ENCODE peak calls at places on chromosomes 4 and X, in six cellular contexts. B is NB4, J is GM13977, T is endodermal cell, K is IMR-90, X is OCI-LY7. Z is an unnamed sample.
A peak's percentile ranks its signal among the peaks of the same experiment; 100 is the strongest.

GRCh38 chrX:130799393-130799792 is 103.6 kb downstream of the ENOX2 start:
- DNase-seq in B (no peak), J (no peak), T (no peak), K (peak; percentile 32), X (no peak), Z (peak; percentile 1)

GRCh38 chrX:105658136-105658535 is 164.2 kb upstream of the NRK start:
- DNase-seq in B (no peak), J (no peak), T (no peak), K (no peak), X (no peak), Z (peak; percentile 13)

GRCh38 chr4:118683513-118683912 is 1.7 kb upstream of the METTL14 start:
- DNase-seq in B (peak; percentile 46), J (no peak), T (peak; percentile 61), K (no peak), X (peak; percentile 44), Z (no peak)

GRCh38 chrX:16113978-16114554 is 9.3 kb upstream of the GRPR start:
- DNase-seq in B (peak; percentile 46), J (no peak), T (no peak), K (no peak), X (peak; percentile 42), Z (no peak)

GRCh38 chrX:47815901-47816845 is 20.5 kb upstream of the ZNF81 start:
- DNase-seq in B (no peak), J (no peak), T (peak; percentile 77), K (no peak), X (no peak), Z (no peak)

GRCh38 chrX:11100281-11101035 is 10.7 kb upstream of the HCCS start:
- DNase-seq in B (peak; percentile 6), J (no peak), T (peak; percentile 62), K (peak; percentile 80), X (no peak), Z (peak; percentile 49)

GRCh38 chr4:123127865-123128264 is 205.5 kb upstream of the NUDT6 start:
- DNase-seq in B (no peak), J (no peak), T (no peak), K (no peak), X (no peak), Z (no peak)

GRCh38 chr4:144645621-144646522 is at the start of gene HHIP:
- DNase-seq in B (no peak), J (peak; percentile 55), T (peak; percentile 83), K (peak; percentile 65), X (no peak), Z (no peak)

GRCh38 chr4:165175879-165176278 is 31.5 kb upstream of the KLHL2 start:
- DNase-seq in B (no peak), J (no peak), T (no peak), K (no peak), X (no peak), Z (no peak)

GRCh38 chr4:87058272-87059073 is 123.7 kb downstream of the AFF1 start:
- DNase-seq in B (no peak), J (peak; percentile 32), T (peak; percentile 86), K (no peak), X (no peak), Z (no peak)

GRCh38 chr4:81555489-81555888 is 83.8 kb upstream of the RASGEF1B start:
- DNase-seq in B (no peak), J (no peak), T (no peak), K (no peak), X (no peak), Z (no peak)

DNA sequence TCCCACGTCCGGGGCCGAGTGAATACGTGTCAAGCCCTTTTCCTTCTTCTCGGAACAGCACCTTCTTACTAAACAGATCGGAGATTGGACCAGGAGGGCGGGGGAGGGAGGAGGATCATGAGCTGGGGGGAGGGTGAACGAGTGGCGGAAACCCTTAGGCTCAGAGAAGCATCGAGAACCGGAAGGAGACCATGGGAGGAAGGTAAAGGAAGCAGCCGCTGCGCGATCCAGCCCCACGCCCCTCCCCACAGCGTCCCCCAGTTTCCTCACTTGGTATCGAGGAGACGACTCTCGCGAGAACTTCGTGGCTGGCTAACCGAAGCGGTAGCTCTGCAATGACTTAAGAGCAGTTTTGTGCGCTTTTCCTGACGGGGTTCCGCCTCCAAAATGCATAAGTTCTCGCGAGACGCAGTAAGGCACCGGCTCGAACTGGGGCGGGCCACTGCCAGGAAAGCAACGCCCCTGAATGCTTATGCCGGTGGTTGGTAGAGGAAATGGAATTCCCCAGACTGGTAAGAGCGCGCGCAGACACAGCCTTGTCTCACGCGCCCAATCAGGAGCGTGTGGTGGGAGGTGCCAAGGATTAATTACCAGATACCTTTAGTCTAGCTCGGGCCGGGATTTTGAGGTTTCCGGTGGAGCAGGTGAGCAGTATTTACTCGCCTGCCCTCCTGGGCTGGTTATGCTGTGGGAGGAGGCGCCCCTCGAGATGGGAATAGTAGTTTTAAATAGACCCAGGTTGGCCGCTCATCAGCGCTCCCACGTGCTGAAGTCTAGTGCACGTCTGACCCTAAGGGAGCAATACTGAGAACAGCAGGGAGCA is 534 bp upstream of the UBE2D3 start:
- DNase-seq in B (peak; percentile 100), J (peak; percentile 87), T (peak; percentile 99), K (peak; percentile 100), X (peak; percentile 100), Z (peak; percentile 100)
- TF ChIP-seq CTCF in B (no peak), J (peak; percentile 16), T (no peak), K (no peak), X (peak; percentile 17), Z (no peak)

GRCh38 chrX:133254666-133255065 is 36.5 kb upstream of the TFDP3 start:
- DNase-seq in B (peak; percentile 6), J (no peak), T (no peak), K (peak; percentile 41), X (no peak), Z (no peak)

GRCh38 chrX:133250184-133251080 is 32.3 kb upstream of the TFDP3 start:
- DNase-seq in B (no peak), J (no peak), T (no peak), K (no peak), X (no peak), Z (no peak)

GRCh38 chrX:133246921-133247320 is 28.8 kb upstream of the TFDP3 start:
- DNase-seq in B (no peak), J (no peak), T (no peak), K (no peak), X (no peak), Z (no peak)

GRCh38 chrX:133248177-133248576 is 30.0 kb upstream of the TFDP3 start:
- DNase-seq in B (no peak), J (no peak), T (no peak), K (no peak), X (no peak), Z (no peak)

DNA sequence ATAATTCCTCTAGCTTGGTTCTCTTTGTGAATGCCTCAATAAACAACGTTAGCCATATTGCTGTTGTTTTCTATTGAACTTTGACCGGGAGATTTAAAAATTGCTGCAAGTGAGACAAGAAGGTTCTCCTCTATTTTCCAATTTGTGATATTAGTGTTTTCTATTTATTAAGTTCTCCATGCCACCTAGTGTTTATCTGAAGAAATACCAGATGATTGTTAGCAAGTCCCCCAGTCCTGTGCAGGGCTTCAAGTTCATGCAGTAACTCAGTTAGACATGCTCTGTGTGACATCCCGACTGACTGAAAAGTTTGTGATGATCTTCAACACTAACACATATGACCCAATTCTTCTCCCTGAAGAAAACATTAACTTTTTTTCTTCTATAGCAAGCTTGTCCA is 31.5 kb upstream of the TFDP3 start:
- DNase-seq in B (no peak), J (no peak), T (no peak), K (no peak), X (no peak), Z (no peak)
- TF ChIP-seq CTCF in B (no peak), J (no peak), T (peak; percentile 54), K (peak; percentile 8), X (no peak), Z (no peak)

DNA sequence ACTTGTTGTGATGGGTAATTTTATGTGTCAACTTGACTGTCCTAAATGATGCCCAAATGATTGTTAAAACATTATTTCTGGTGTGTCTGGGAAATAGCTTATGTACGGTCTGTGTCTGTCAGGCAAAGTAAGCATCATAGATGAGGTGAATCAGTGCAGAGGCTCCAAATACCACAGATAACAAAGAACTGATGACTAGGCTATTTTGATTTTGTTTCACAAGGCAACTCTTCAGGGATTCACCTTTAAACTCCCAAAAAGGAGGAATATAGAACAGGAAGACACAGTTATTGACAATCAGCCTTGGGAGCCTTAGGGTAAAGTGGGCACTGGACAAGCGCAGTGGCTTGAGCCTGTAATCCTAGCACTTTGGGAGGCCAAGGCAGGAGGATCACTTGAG is 290.7 kb downstream of the PCDH10 start:
- DNase-seq in B (no peak), J (no peak), T (no peak), K (no peak), X (no peak), Z (no peak)
- TF ChIP-seq CTCF in B (no peak), J (no peak), T (no peak), K (no peak), X (no peak), Z (no peak)

GRCh38 chr4:140799686-140800225 is 43.6 kb upstream of the TBC1D9 start:
- DNase-seq in B (no peak), J (no peak), T (peak; percentile 72), K (no peak), X (no peak), Z (no peak)
- TF ChIP-seq CTCF in B (no peak), J (no peak), T (no peak), K (no peak), X (no peak), Z (no peak)

GRCh38 chr4:163755013-163755412 is 260.5 kb downstream of the TMA16 start:
- DNase-seq in B (peak; percentile 21), J (peak; percentile 3), T (no peak), K (peak; percentile 43), X (peak; percentile 55), Z (peak; percentile 51)
- TF ChIP-seq CTCF in B (peak; percentile 36), J (peak; percentile 24), T (peak; percentile 65), K (peak; percentile 68), X (peak; percentile 89), Z (peak; percentile 77)

GRCh38 chrX:70129811-70130210 is 3.4 kb upstream of the IGBP1 start:
- DNase-seq in B (no peak), J (no peak), T (no peak), K (peak; percentile 31), X (no peak), Z (no peak)

GRCh38 chrX:70132877-70133302 is 357 bp upstream of the IGBP1 start:
- DNase-seq in B (no peak), J (no peak), T (no peak), K (peak; percentile 3), X (no peak), Z (peak; percentile 0)

GRCh38 chrX:70133303-70134115 is at the start of gene IGBP1:
- DNase-seq in B (peak; percentile 95), J (peak; percentile 80), T (peak; percentile 92), K (peak; percentile 83), X (peak; percentile 90), Z (peak; percentile 83)

GRCh38 chrX:70134116-70134477 is 850 bp downstream of the IGBP1 start:
- DNase-seq in B (no peak), J (no peak), T (no peak), K (peak; percentile 34), X (no peak), Z (peak; percentile 5)

DNA sequence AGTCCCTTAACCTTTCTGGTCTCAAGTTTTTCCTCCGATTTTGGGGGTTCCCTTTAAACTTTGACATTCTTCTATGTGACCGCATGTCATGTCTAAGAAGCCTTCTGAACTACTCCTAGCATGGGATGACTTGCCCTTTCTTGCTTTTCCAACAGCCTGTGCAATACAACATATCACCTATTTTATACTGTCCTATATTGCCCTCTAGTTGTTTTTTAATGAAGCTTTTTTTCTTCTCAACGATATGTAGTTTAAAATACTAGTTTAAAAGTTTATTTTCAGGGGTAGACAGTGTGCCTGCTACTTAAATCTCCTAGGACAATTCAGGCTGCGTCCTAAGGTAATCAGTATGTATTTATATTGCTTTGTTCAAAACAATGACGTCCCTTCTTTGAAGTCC is 1.0 kb upstream of the IGBP1 start:
- DNase-seq in B (peak; percentile 40), J (no peak), T (no peak), K (no peak), X (peak; percentile 35), Z (no peak)
- TF ChIP-seq CTCF in B (no peak), J (no peak), T (no peak), K (no peak), X (peak; percentile 53), Z (no peak)

Z was measured in HFFc6.